ENCODE peak calls at places on chromosomes 3 and 15, in nine cellular contexts. R, G, V, B, S, A, Y, Z and T are unnamed samples.

GRCh38 chr3:134258761-134259347 is 8.2 kb upstream of the RYK start:
- DNase-seq in G (no peak), V (no peak), B (no peak), Z (no peak), R (no peak), A (peak; percentile 56), S (no peak), Y (no peak), T (no peak)

GRCh38 chr3:113211370-113212154 is at the start of gene BOC:
- DNase-seq in B (no peak), V (peak; percentile 63), Y (peak; percentile 66), G (peak; percentile 59), A (peak; percentile 57), R (no peak), Z (peak; percentile 47), S (peak; percentile 76), T (no peak)

GRCh38 chr3:172315401-172316091 is 132.7 kb downstream of the GHSR start:
- DNase-seq in R (no peak), V (peak; percentile 32), A (peak; percentile 58), B (no peak), G (no peak), S (no peak), Z (no peak), Y (peak; percentile 76), T (peak; percentile 63)

GRCh38 chr3:149495581-149496125 is 21.2 kb downstream of the TM4SF4 start:
- DNase-seq in Y (no peak), G (no peak), Z (no peak), A (no peak), V (no peak), S (no peak), R (no peak), B (no peak), T (no peak)

GRCh38 chr15:66803182-66803729 is 101.2 kb downstream of the SMAD6 start:
- DNase-seq in B (no peak), A (peak; percentile 87), Y (peak; percentile 93), G (peak; percentile 84), S (peak; percentile 71), V (peak; percentile 96), R (no peak), Z (peak; percentile 93), T (peak; percentile 89)

GRCh38 chr3:134355416-134355815 is 18.8 kb downstream of the AMOTL2 start:
- DNase-seq in Z (no peak), V (no peak), R (no peak), Y (no peak), A (no peak), B (no peak), G (no peak), S (no peak), T (no peak)

GRCh38 chr15:58360421-58361090 is 71.2 kb upstream of the LIPC start:
- DNase-seq in G (no peak), V (no peak), S (no peak), A (no peak), R (no peak), Z (no peak), B (no peak), Y (no peak), T (no peak)

GRCh38 chr3:81868597-81868996 is 107.2 kb upstream of the GBE1 start:
- DNase-seq in Z (no peak), S (no peak), R (no peak), G (no peak), A (no peak), Y (no peak), B (no peak), V (no peak), T (no peak)

GRCh38 chr3:33057320-33058298 is 39.3 kb downstream of the GLB1 start:
- DNase-seq in S (no peak), R (no peak), Z (no peak), B (no peak), G (no peak), A (no peak), V (no peak), Y (no peak), T (no peak)

GRCh38 chr3:66439666-66440344 is 61.0 kb downstream of the LRIG1 start:
- DNase-seq in G (no peak), V (no peak), B (no peak), S (no peak), A (no peak), Z (no peak), Y (no peak), R (no peak), T (no peak)
- H3K4me1 ChIP-seq in G (peaks cover 3% of the 10 kb centered on the region), V (peaks cover 79% of the 10 kb centered on the region), B (peaks cover 4% of the 10 kb centered on the region), S (peaks cover 16% of the 10 kb centered on the region), A (peaks cover 52% of the 10 kb centered on the region), Z (peaks cover 31% of the 10 kb centered on the region), Y (peaks cover 59% of the 10 kb centered on the region), R (peaks cover 8% of the 10 kb centered on the region), T (peaks cover 48% of the 10 kb centered on the region)

DNA sequence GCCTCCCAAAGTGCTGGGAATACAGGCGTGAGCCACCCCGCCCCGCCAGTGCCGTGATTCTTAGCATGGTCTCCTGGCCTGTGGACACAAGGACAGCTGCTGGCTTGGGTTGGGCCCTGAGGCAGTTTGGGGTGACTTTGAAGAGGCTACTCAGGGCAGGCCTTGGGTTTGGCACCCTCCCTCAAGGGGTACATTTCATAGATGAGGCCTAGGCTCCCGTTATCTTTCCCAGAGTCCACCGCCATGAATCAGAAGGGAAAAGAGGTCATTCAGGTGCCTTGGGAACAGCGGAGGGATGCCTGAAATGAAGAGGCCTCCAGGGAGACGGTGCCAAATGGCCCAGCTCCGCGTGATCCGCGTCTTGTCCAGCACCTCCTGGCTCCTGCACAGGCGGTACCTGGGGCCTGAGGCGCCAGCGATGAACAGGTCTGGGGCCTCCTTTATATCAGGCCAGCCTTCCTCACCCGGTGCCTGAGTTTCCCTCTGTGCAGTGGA is 9.3 kb downstream of the GNAI2 start:
- DNase-seq in G (no peak), A (no peak), B (no peak), V (no peak), S (no peak), Y (no peak), Z (no peak), R (no peak), T (no peak)
- H3K4me1 ChIP-seq in G (peaks cover 26% of the 10 kb centered on the region), A (peaks cover 79% of the 10 kb centered on the region), B (peaks cover 89% of the 10 kb centered on the region), V (peaks cover 49% of the 10 kb centered on the region), S (peaks cover 35% of the 10 kb centered on the region), Y (peaks cover 27% of the 10 kb centered on the region), Z (peaks cover 100% of the 10 kb centered on the region), R (peaks cover 96% of the 10 kb centered on the region), T (peaks cover 61% of the 10 kb centered on the region)

GRCh38 chr3:45572755-45573154 is 21.8 kb upstream of the LIMD1 start:
- DNase-seq in A (no peak), B (no peak), Y (no peak), R (no peak), S (no peak), Z (no peak), G (peak; percentile 28), V (no peak), T (no peak)
- H3K4me1 ChIP-seq in A (peaks cover 21% of the 10 kb centered on the region), B (peaks cover 4% of the 10 kb centered on the region), Y (peaks cover 1% of the 10 kb centered on the region), R (no peaks in the 10 kb centered on the region), S (peaks cover 5% of the 10 kb centered on the region), Z (peaks cover 27% of the 10 kb centered on the region), G (peaks cover 18% of the 10 kb centered on the region), V (no peaks in the 10 kb centered on the region), T (no peaks in the 10 kb centered on the region)

GRCh38 chr3:128794067-128794768 is 68.2 kb downstream of the RAB7A start:
- DNase-seq in B (no peak), Y (no peak), V (no peak), S (no peak), A (peak; percentile 96), G (no peak), R (no peak), Z (no peak), T (no peak)
- H3K4me1 ChIP-seq in B (peaks cover 51% of the 10 kb centered on the region), Y (peaks cover 8% of the 10 kb centered on the region), V (peaks cover 21% of the 10 kb centered on the region), S (peaks cover 5% of the 10 kb centered on the region), A (peaks cover 30% of the 10 kb centered on the region), G (peaks cover 6% of the 10 kb centered on the region), R (peaks cover 53% of the 10 kb centered on the region), Z (peaks cover 35% of the 10 kb centered on the region), T (peaks cover 15% of the 10 kb centered on the region)

DNA sequence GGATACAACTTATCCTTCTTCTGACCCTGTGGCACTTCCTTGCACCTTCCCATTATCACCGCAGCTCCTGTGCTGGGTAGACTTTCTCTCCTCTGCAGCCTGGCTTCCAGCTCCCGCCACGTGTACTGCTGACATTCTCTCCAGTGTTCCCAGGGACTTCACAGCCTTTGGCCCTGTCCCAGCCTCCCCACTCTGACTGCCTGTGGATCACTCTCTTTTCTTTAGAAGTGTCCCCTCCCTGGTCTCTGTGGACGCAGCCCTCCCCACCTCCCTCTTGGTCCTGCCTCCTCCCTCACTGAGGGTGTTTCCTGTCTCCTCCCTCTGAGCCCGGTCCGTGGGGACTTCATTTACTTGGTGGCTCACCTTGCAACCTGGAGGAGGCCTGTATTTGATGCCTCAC is 17.4 kb downstream of the PDIA5 start:
- DNase-seq in Y (no peak), R (no peak), Z (no peak), B (no peak), S (no peak), G (no peak), A (no peak), V (peak; percentile 37), T (no peak)
- H3K4me1 ChIP-seq in Y (peaks cover 43% of the 10 kb centered on the region), R (no peaks in the 10 kb centered on the region), Z (peaks cover 58% of the 10 kb centered on the region), B (peaks cover 17% of the 10 kb centered on the region), S (peaks cover 75% of the 10 kb centered on the region), G (no peaks in the 10 kb centered on the region), A (peaks cover 16% of the 10 kb centered on the region), V (peaks cover 70% of the 10 kb centered on the region), T (peaks cover 5% of the 10 kb centered on the region)

GRCh38 chr3:9548991-9549390 is 4.6 kb downstream of the LHFPL4 start:
- DNase-seq in R (no peak), A (no peak), V (no peak), Y (no peak), S (no peak), B (no peak), G (no peak), Z (no peak), T (no peak)
- H3K4me1 ChIP-seq in R (no peaks in the 10 kb centered on the region), A (no peaks in the 10 kb centered on the region), V (no peaks in the 10 kb centered on the region), Y (no peaks in the 10 kb centered on the region), S (peaks cover 9% of the 10 kb centered on the region), B (peaks cover 4% of the 10 kb centered on the region), G (no peaks in the 10 kb centered on the region), Z (no peaks in the 10 kb centered on the region), T (no peaks in the 10 kb centered on the region)

GRCh38 chr3:115081444-115081843 is 65.6 kb downstream of the ZBTB20 start:
- DNase-seq in V (no peak), A (no peak), R (no peak), Z (no peak), B (no peak), S (no peak), Y (no peak), G (no peak), T (no peak)
- H3K4me1 ChIP-seq in V (peaks cover 26% of the 10 kb centered on the region), A (no peaks in the 10 kb centered on the region), R (no peaks in the 10 kb centered on the region), Z (no peaks in the 10 kb centered on the region), B (peaks cover 8% of the 10 kb centered on the region), S (peaks cover 5% of the 10 kb centered on the region), Y (no peaks in the 10 kb centered on the region), G (no peaks in the 10 kb centered on the region), T (no peaks in the 10 kb centered on the region)

DNA sequence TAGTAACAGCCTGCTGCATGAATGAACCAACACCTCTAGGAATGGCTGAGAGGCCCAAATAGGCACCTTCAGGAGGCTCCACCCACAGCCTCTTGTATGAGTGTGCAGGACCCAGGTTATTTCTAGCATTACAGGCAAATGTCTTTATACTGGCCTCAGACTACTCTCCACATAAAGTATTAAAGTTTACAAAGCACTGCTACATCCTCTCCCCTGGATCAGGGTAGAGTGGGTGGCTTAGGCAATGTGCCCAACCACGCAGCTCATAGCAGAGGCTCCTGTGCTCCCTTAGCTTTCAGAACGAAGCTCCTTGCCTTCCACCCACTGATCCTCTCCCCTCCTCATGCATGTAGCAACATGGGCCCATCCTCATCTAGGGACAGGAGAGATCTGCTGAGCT is 16.3 kb downstream of the TMEM43 start:
- DNase-seq in R (peak; percentile 20), Y (no peak), G (no peak), A (no peak), Z (no peak), V (no peak), B (peak; percentile 5), S (no peak), T (no peak)
- H3K4me1 ChIP-seq in R (peaks cover 55% of the 10 kb centered on the region), Y (peaks cover 10% of the 10 kb centered on the region), G (peaks cover 19% of the 10 kb centered on the region), A (peaks cover 54% of the 10 kb centered on the region), Z (peaks cover 44% of the 10 kb centered on the region), V (peaks cover 22% of the 10 kb centered on the region), B (peaks cover 55% of the 10 kb centered on the region), S (peaks cover 15% of the 10 kb centered on the region), T (peaks cover 11% of the 10 kb centered on the region)

GRCh38 chr3:190130700-190131099 is 10.0 kb upstream of the P3H2 start:
- DNase-seq in G (no peak), Y (no peak), V (no peak), A (no peak), S (no peak), B (no peak), R (no peak), Z (no peak), T (no peak)
- H3K4me1 ChIP-seq in G (no peaks in the 10 kb centered on the region), Y (no peaks in the 10 kb centered on the region), V (peaks cover 3% of the 10 kb centered on the region), A (peaks cover 10% of the 10 kb centered on the region), S (no peaks in the 10 kb centered on the region), B (no peaks in the 10 kb centered on the region), R (no peaks in the 10 kb centered on the region), Z (peaks cover 3% of the 10 kb centered on the region), T (no peaks in the 10 kb centered on the region)